ENCODE peak calls at places on chromosomes 11 and 22, in six cellular contexts. One of them, this sample, is unnamed. For H3K4me1, the result is how much of the 10 kb centered on the place peaks cover.

GRCh38 chr22:36256474-36256873 is 3.5 kb downstream of the APOL1 start:
- DNase-seq in HCT116: no peak
- DNase-seq in HepG2: no peak
- DNase-seq in GM12878: no peak
- DNase-seq in H1: no peak
- DNase-seq in K562: no peak
- DNase-seq in this sample: no peak

GRCh38 chr11:117488996-117489952 is 161.6 kb downstream of the CEP164 start:
- DNase-seq in HCT116: no peak
- DNase-seq in HepG2: no peak
- DNase-seq in GM12878: no peak
- DNase-seq in H1: no peak
- DNase-seq in K562: no peak
- DNase-seq in this sample: no peak

GRCh38 chr22:42439821-42440674 is 7.8 kb upstream of the NFAM1 start:
- DNase-seq in HCT116: no peak
- DNase-seq in HepG2: no peak
- DNase-seq in GM12878: no peak
- DNase-seq in H1: no peak
- DNase-seq in K562: no peak
- DNase-seq in this sample: no peak

GRCh38 chr11:93841446-93841845 is 9.0 kb downstream of the VSTM5 start:
- DNase-seq in HCT116: no peak
- DNase-seq in HepG2: no peak
- DNase-seq in GM12878: no peak
- DNase-seq in H1: no peak
- DNase-seq in K562: no peak
- DNase-seq in this sample: no peak

GRCh38 chr11:112157274-112157766 is 6.6 kb downstream of the IL18 start:
- DNase-seq in HCT116: peak
- DNase-seq in HepG2: peak
- DNase-seq in GM12878: no peak
- DNase-seq in H1: no peak
- DNase-seq in K562: no peak
- DNase-seq in this sample: no peak

GRCh38 chr11:41714101-41714500 is 254.6 kb upstream of the LRRC4C start:
- DNase-seq in HCT116: no peak
- DNase-seq in HepG2: no peak
- DNase-seq in GM12878: no peak
- DNase-seq in H1: no peak
- DNase-seq in K562: no peak
- DNase-seq in this sample: peak

GRCh38 chr11:15764948-15765347 is 591.4 kb downstream of the SOX6 start:
- DNase-seq in HCT116: no peak
- DNase-seq in HepG2: no peak
- DNase-seq in GM12878: no peak
- DNase-seq in H1: no peak
- DNase-seq in K562: no peak
- DNase-seq in this sample: no peak

GRCh38 chr22:30541979-30542810 is 4.3 kb downstream of the SEC14L6 start:
- DNase-seq in HCT116: no peak
- DNase-seq in HepG2: no peak
- DNase-seq in GM12878: no peak
- DNase-seq in H1: no peak
- DNase-seq in K562: peak
- DNase-seq in this sample: no peak

GRCh38 chr11:93248602-93249001 is 50.8 kb upstream of the SLC36A4 start:
- DNase-seq in HCT116: peak
- DNase-seq in HepG2: no peak
- DNase-seq in GM12878: no peak
- DNase-seq in H1: no peak
- DNase-seq in K562: no peak
- DNase-seq in this sample: no peak

GRCh38 chr11:72959998-72960731 is 146.0 kb downstream of the ATG16L2 start:
- DNase-seq in HCT116: no peak
- DNase-seq in HepG2: no peak
- DNase-seq in GM12878: no peak
- DNase-seq in H1: no peak
- DNase-seq in K562: no peak
- DNase-seq in this sample: no peak

GRCh38 chr11:72721689-72722049 is 30.5 kb downstream of the ARAP1 start:
- DNase-seq in HCT116: no peak
- DNase-seq in HepG2: no peak
- DNase-seq in GM12878: no peak
- DNase-seq in H1: no peak
- DNase-seq in K562: no peak
- DNase-seq in this sample: no peak

GRCh38 chr11:119518746-119519382 is 95.9 kb upstream of the THY1 start:
- DNase-seq in HCT116: no peak
- DNase-seq in HepG2: no peak
- DNase-seq in GM12878: no peak
- DNase-seq in H1: peak
- DNase-seq in K562: peak
- DNase-seq in this sample: no peak

GRCh38 chr11:92932023-92932422 is 37.4 kb upstream of the MTNR1B start:
- DNase-seq in HCT116: no peak
- DNase-seq in HepG2: no peak
- DNase-seq in GM12878: no peak
- DNase-seq in H1: no peak
- DNase-seq in K562: no peak
- DNase-seq in this sample: no peak

GRCh38 chr22:20792966-20793332 is 19.0 kb downstream of the SERPIND1 start:
- DNase-seq in HCT116: no peak
- DNase-seq in HepG2: no peak
- DNase-seq in GM12878: no peak
- DNase-seq in H1: no peak
- DNase-seq in K562: no peak
- DNase-seq in this sample: no peak

GRCh38 chr22:48037618-48038017 is 1275.2 kb downstream of the TBC1D22A start:
- DNase-seq in HCT116: no peak
- DNase-seq in HepG2: no peak
- DNase-seq in GM12878: no peak
- DNase-seq in H1: no peak
- DNase-seq in K562: no peak
- DNase-seq in this sample: no peak

GRCh38 chr11:1829039-1829820 is 5.6 kb upstream of the SYT8 start:
- DNase-seq in HCT116: no peak
- DNase-seq in HepG2: no peak
- DNase-seq in GM12878: no peak
- DNase-seq in H1: no peak
- DNase-seq in K562: no peak
- DNase-seq in this sample: no peak

GRCh38 chr22:43828711-43829447 is 16.8 kb upstream of the EFCAB6 start:
- DNase-seq in HCT116: no peak
- DNase-seq in HepG2: no peak
- DNase-seq in GM12878: no peak
- DNase-seq in H1: no peak
- DNase-seq in K562: no peak
- DNase-seq in this sample: no peak

GRCh38 chr22:20526628-20527355 is 19.4 kb downstream of the MED15 start:
- DNase-seq in HCT116: no peak
- DNase-seq in HepG2: no peak
- DNase-seq in GM12878: no peak
- DNase-seq in H1: no peak
- DNase-seq in K562: no peak
- DNase-seq in this sample: no peak

GRCh38 chr11:111735262-111736116 is 30.7 kb downstream of the PPP2R1B start:
- DNase-seq in HCT116: no peak
- DNase-seq in HepG2: no peak
- DNase-seq in GM12878: no peak
- DNase-seq in H1: no peak
- DNase-seq in K562: no peak
- DNase-seq in this sample: peak

GRCh38 chr22:27874185-27874584 is 44.9 kb downstream of the PITPNB start:
- DNase-seq in HCT116: no peak
- DNase-seq in HepG2: no peak
- DNase-seq in GM12878: no peak
- DNase-seq in H1: no peak
- DNase-seq in K562: no peak
- DNase-seq in this sample: no peak

GRCh38 chr22:27876684-27877083 is 42.4 kb downstream of the PITPNB start:
- DNase-seq in HCT116: no peak
- DNase-seq in HepG2: no peak
- DNase-seq in GM12878: no peak
- DNase-seq in H1: no peak
- DNase-seq in K562: no peak
- DNase-seq in this sample: no peak

GRCh38 chr22:27875951-27876350 is 43.1 kb downstream of the PITPNB start:
- DNase-seq in HCT116: no peak
- DNase-seq in HepG2: no peak
- DNase-seq in GM12878: no peak
- DNase-seq in H1: no peak
- DNase-seq in K562: no peak
- DNase-seq in this sample: no peak

GRCh38 chr22:27873476-27873875 is 45.6 kb downstream of the PITPNB start:
- DNase-seq in HCT116: no peak
- DNase-seq in HepG2: no peak
- DNase-seq in GM12878: no peak
- DNase-seq in H1: no peak
- DNase-seq in K562: no peak
- DNase-seq in this sample: no peak

DNA sequence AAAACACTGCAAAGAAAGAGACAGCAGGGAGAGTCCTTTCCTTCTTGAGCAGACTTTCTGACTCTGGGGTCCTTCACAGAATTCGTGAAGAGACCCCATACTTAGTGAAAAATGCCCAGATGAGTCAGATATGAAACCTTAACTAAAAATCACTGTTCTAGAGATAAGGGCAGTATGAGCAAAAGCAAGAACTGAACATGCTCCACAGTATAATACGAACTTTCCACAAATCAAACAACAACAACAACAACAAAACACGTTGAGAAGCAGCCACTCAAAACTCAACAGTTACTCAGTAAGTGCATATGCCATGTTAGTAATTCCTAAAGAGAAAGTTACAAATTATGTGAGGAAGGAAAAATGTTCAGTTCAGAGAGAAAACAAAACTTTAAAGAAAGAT is 44.3 kb downstream of the PITPNB start:
- DNase-seq in HCT116: no peak
- DNase-seq in HepG2: no peak
- DNase-seq in GM12878: no peak
- DNase-seq in H1: no peak
- DNase-seq in K562: no peak
- DNase-seq in this sample: no peak
- H3K4me1 ChIP-seq in HCT116: under half
- H3K4me1 ChIP-seq in HepG2: under half
- H3K4me1 ChIP-seq in GM12878: under half
- H3K4me1 ChIP-seq in H1: under half
- H3K4me1 ChIP-seq in K562: under half
- H3K4me1 ChIP-seq in this sample: under half

DNA sequence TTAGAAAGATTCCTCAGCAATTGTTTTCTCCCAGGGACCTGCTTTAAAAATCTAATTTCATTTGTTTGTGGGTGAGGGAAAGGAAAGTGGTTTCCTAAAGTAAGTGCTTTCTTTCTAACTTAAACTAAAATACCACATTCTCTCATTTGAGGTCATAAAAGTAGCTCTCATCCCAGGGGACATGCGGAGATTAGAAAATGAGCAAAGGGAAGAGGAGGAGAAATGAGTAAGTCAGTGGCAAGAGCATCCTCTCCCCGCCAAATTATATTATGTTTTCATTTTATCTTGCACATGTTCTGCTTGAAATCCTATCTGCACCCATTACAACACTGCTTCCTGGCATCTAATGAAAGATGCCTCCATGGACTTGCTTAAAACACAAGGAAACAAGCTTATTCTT is 191.4 kb downstream of the ARHGAP42 start:
- DNase-seq in HCT116: no peak
- DNase-seq in HepG2: no peak
- DNase-seq in GM12878: no peak
- DNase-seq in H1: no peak
- DNase-seq in K562: no peak
- DNase-seq in this sample: no peak
- TF ChIP-seq ZNF274 in HCT116: no peak
- TF ChIP-seq ZNF274 in HepG2: no peak
- TF ChIP-seq ZNF274 in GM12878: no peak
- TF ChIP-seq ZNF274 in H1: no peak
- TF ChIP-seq ZNF274 in K562: no peak
- TF ChIP-seq ZNF274 in this sample: no peak

GRCh38 chr11:12539570-12539969 is 134.7 kb upstream of the TEAD1 start:
- DNase-seq in HCT116: no peak
- DNase-seq in HepG2: no peak
- DNase-seq in GM12878: no peak
- DNase-seq in H1: no peak
- DNase-seq in K562: no peak
- DNase-seq in this sample: no peak

GRCh38 chr11:12542186-12542935 is 131.9 kb upstream of the TEAD1 start:
- DNase-seq in HCT116: no peak
- DNase-seq in HepG2: no peak
- DNase-seq in GM12878: no peak
- DNase-seq in H1: no peak
- DNase-seq in K562: no peak
- DNase-seq in this sample: no peak

GRCh38 chr11:12540913-12541587 is 133.2 kb upstream of the TEAD1 start:
- DNase-seq in HCT116: no peak
- DNase-seq in HepG2: no peak
- DNase-seq in GM12878: no peak
- DNase-seq in H1: no peak
- DNase-seq in K562: no peak
- DNase-seq in this sample: no peak

GRCh38 chr11:12540075-12540685 is 134.0 kb upstream of the TEAD1 start:
- DNase-seq in HCT116: peak
- DNase-seq in HepG2: no peak
- DNase-seq in GM12878: no peak
- DNase-seq in H1: no peak
- DNase-seq in K562: no peak
- DNase-seq in this sample: no peak

DNA sequence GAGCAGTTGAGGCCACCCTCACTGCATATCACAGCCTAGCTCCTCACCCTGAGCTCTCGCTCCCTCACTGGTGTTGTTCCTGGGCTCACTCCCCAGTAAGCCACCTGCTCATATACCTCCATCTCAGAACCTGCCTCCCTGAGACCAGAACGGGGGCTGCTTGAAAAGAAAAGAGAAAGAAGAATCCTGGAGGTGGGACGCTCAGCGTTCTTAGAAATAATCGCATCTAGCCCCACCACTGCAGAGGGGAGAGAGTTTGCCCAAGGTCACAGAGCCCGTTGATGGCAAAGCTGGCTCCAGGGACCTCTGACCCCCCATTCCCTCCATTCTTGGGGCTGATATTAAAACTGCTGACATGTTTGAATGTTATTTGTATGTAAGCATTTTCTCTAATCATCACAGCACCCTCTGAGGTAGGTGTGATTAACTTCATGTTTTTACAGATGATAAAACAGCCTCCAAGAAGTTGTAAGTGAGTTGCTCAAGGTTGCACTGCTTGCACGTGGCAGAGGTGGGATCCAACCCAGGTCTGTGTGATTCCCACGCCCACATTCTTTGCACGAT is 132.6 kb upstream of the TEAD1 start:
- DNase-seq in HCT116: no peak
- DNase-seq in HepG2: no peak
- DNase-seq in GM12878: no peak
- DNase-seq in H1: no peak
- DNase-seq in K562: no peak
- DNase-seq in this sample: no peak
- H3K4me1 ChIP-seq in HCT116: under half
- H3K4me1 ChIP-seq in HepG2: under half
- H3K4me1 ChIP-seq in GM12878: under half
- H3K4me1 ChIP-seq in H1: under half
- H3K4me1 ChIP-seq in K562: under half
- H3K4me1 ChIP-seq in this sample: under half

GRCh38 chr11:721913-722811 is 16.1 kb downstream of the EPS8L2 start:
- DNase-seq in HCT116: no peak
- DNase-seq in HepG2: no peak
- DNase-seq in GM12878: no peak
- DNase-seq in H1: no peak
- DNase-seq in K562: peak
- DNase-seq in this sample: no peak
- TF ChIP-seq ZNF274 in HCT116: no peak
- TF ChIP-seq ZNF274 in HepG2: no peak
- TF ChIP-seq ZNF274 in GM12878: no peak
- TF ChIP-seq ZNF274 in H1: no peak
- TF ChIP-seq ZNF274 in K562: no peak
- TF ChIP-seq ZNF274 in this sample: no peak